ENCODE peak calls at places on chromosomes 13 and 19, in seven cellular contexts. One of them, this sample, is unnamed.
A peak's percentile ranks its signal among the peaks of the same experiment; 100 is the strongest.

GRCh38 chr19:40284501-40285352 is at the start of gene AKT2:
- DNase-seq in CD8-positive, alpha-beta T cell: peak; percentile 55
- DNase-seq in H9: peak; percentile 88
- DNase-seq in stimulated activated naive CD8-positive, alpha-beta T cell treated with anti-CD3 and anti-CD28 coated beads, Interleukin-15, Interleukin-2, amounts not matched to agents 100 U/mL and 50 U/mL, for 24 hours: peak; percentile 77
- DNase-seq in activated CD4-positive, alpha-beta T cell treated with anti-CD3 and anti-CD28 coated beads, Interleukin-2, amount 50 U/mL, for 1 hour: peak; percentile 68
- DNase-seq in iris pigment epithelial cell: peak; percentile 47
- DNase-seq in AG10803: peak; percentile 38
- DNase-seq in this sample: peak; percentile 94

GRCh38 chr19:55345818-55346724 is 6.4 kb downstream of the KMT5C start:
- DNase-seq in CD8-positive, alpha-beta T cell: no peak
- DNase-seq in H9: no peak
- DNase-seq in stimulated activated naive CD8-positive, alpha-beta T cell treated with anti-CD3 and anti-CD28 coated beads, Interleukin-15, Interleukin-2, amounts not matched to agents 100 U/mL and 50 U/mL, for 24 hours: no peak
- DNase-seq in activated CD4-positive, alpha-beta T cell treated with anti-CD3 and anti-CD28 coated beads, Interleukin-2, amount 50 U/mL, for 1 hour: no peak
- DNase-seq in iris pigment epithelial cell: no peak
- DNase-seq in AG10803: no peak
- DNase-seq in this sample: no peak

GRCh38 chr19:42242071-42242511 is 311 bp downstream of the GSK3A start:
- DNase-seq in CD8-positive, alpha-beta T cell: no peak
- DNase-seq in H9: no peak
- DNase-seq in stimulated activated naive CD8-positive, alpha-beta T cell treated with anti-CD3 and anti-CD28 coated beads, Interleukin-15, Interleukin-2, amounts not matched to agents 100 U/mL and 50 U/mL, for 24 hours: no peak
- DNase-seq in activated CD4-positive, alpha-beta T cell treated with anti-CD3 and anti-CD28 coated beads, Interleukin-2, amount 50 U/mL, for 1 hour: no peak
- DNase-seq in iris pigment epithelial cell: no peak
- DNase-seq in AG10803: peak; percentile 13
- DNase-seq in this sample: no peak

GRCh38 chr13:90618133-90618532 is 729.4 kb upstream of the MIR17HG start:
- DNase-seq in CD8-positive, alpha-beta T cell: no peak
- DNase-seq in H9: no peak
- DNase-seq in stimulated activated naive CD8-positive, alpha-beta T cell treated with anti-CD3 and anti-CD28 coated beads, Interleukin-15, Interleukin-2, amounts not matched to agents 100 U/mL and 50 U/mL, for 24 hours: no peak
- DNase-seq in activated CD4-positive, alpha-beta T cell treated with anti-CD3 and anti-CD28 coated beads, Interleukin-2, amount 50 U/mL, for 1 hour: no peak
- DNase-seq in iris pigment epithelial cell: no peak
- DNase-seq in AG10803: no peak
- DNase-seq in this sample: no peak

GRCh38 chr19:1117654-1118053 is 13.9 kb downstream of the GPX4 start:
- DNase-seq in CD8-positive, alpha-beta T cell: no peak
- DNase-seq in H9: no peak
- DNase-seq in stimulated activated naive CD8-positive, alpha-beta T cell treated with anti-CD3 and anti-CD28 coated beads, Interleukin-15, Interleukin-2, amounts not matched to agents 100 U/mL and 50 U/mL, for 24 hours: no peak
- DNase-seq in activated CD4-positive, alpha-beta T cell treated with anti-CD3 and anti-CD28 coated beads, Interleukin-2, amount 50 U/mL, for 1 hour: no peak
- DNase-seq in iris pigment epithelial cell: no peak
- DNase-seq in AG10803: no peak
- DNase-seq in this sample: no peak

GRCh38 chr19:58558623-58559274 is 338 bp upstream of the UBE2M start:
- DNase-seq in CD8-positive, alpha-beta T cell: peak; percentile 100
- DNase-seq in H9: peak; percentile 99
- DNase-seq in stimulated activated naive CD8-positive, alpha-beta T cell treated with anti-CD3 and anti-CD28 coated beads, Interleukin-15, Interleukin-2, amounts not matched to agents 100 U/mL and 50 U/mL, for 24 hours: peak; percentile 100
- DNase-seq in activated CD4-positive, alpha-beta T cell treated with anti-CD3 and anti-CD28 coated beads, Interleukin-2, amount 50 U/mL, for 1 hour: peak; percentile 100
- DNase-seq in iris pigment epithelial cell: peak; percentile 98
- DNase-seq in AG10803: peak; percentile 98
- DNase-seq in this sample: peak; percentile 99

GRCh38 chr19:7292950-7293794 is 1.0 kb downstream of the INSR start:
- DNase-seq in CD8-positive, alpha-beta T cell: no peak
- DNase-seq in H9: peak; percentile 33
- DNase-seq in stimulated activated naive CD8-positive, alpha-beta T cell treated with anti-CD3 and anti-CD28 coated beads, Interleukin-15, Interleukin-2, amounts not matched to agents 100 U/mL and 50 U/mL, for 24 hours: peak; percentile 26
- DNase-seq in activated CD4-positive, alpha-beta T cell treated with anti-CD3 and anti-CD28 coated beads, Interleukin-2, amount 50 U/mL, for 1 hour: no peak
- DNase-seq in iris pigment epithelial cell: no peak
- DNase-seq in AG10803: no peak
- DNase-seq in this sample: no peak

GRCh38 chr13:43191561-43191960 is 168.2 kb downstream of the DNAJC15 start:
- DNase-seq in CD8-positive, alpha-beta T cell: no peak
- DNase-seq in H9: no peak
- DNase-seq in stimulated activated naive CD8-positive, alpha-beta T cell treated with anti-CD3 and anti-CD28 coated beads, Interleukin-15, Interleukin-2, amounts not matched to agents 100 U/mL and 50 U/mL, for 24 hours: no peak
- DNase-seq in activated CD4-positive, alpha-beta T cell treated with anti-CD3 and anti-CD28 coated beads, Interleukin-2, amount 50 U/mL, for 1 hour: no peak
- DNase-seq in iris pigment epithelial cell: no peak
- DNase-seq in AG10803: no peak
- DNase-seq in this sample: no peak

GRCh38 chr13:73142091-73142490 is 83.3 kb downstream of the KLF5 start:
- DNase-seq in CD8-positive, alpha-beta T cell: no peak
- DNase-seq in H9: no peak
- DNase-seq in stimulated activated naive CD8-positive, alpha-beta T cell treated with anti-CD3 and anti-CD28 coated beads, Interleukin-15, Interleukin-2, amounts not matched to agents 100 U/mL and 50 U/mL, for 24 hours: no peak
- DNase-seq in activated CD4-positive, alpha-beta T cell treated with anti-CD3 and anti-CD28 coated beads, Interleukin-2, amount 50 U/mL, for 1 hour: no peak
- DNase-seq in iris pigment epithelial cell: no peak
- DNase-seq in AG10803: no peak
- DNase-seq in this sample: no peak

GRCh38 chr13:80360298-80360827 is 19.4 kb upstream of the SPRY2 start:
- DNase-seq in CD8-positive, alpha-beta T cell: no peak
- DNase-seq in H9: no peak
- DNase-seq in stimulated activated naive CD8-positive, alpha-beta T cell treated with anti-CD3 and anti-CD28 coated beads, Interleukin-15, Interleukin-2, amounts not matched to agents 100 U/mL and 50 U/mL, for 24 hours: no peak
- DNase-seq in activated CD4-positive, alpha-beta T cell treated with anti-CD3 and anti-CD28 coated beads, Interleukin-2, amount 50 U/mL, for 1 hour: no peak
- DNase-seq in iris pigment epithelial cell: no peak
- DNase-seq in AG10803: no peak
- DNase-seq in this sample: no peak

GRCh38 chr19:21586341-21587116 is 81.1 kb downstream of the ZNF429 start:
- DNase-seq in CD8-positive, alpha-beta T cell: no peak
- DNase-seq in H9: peak; percentile 34
- DNase-seq in stimulated activated naive CD8-positive, alpha-beta T cell treated with anti-CD3 and anti-CD28 coated beads, Interleukin-15, Interleukin-2, amounts not matched to agents 100 U/mL and 50 U/mL, for 24 hours: no peak
- DNase-seq in activated CD4-positive, alpha-beta T cell treated with anti-CD3 and anti-CD28 coated beads, Interleukin-2, amount 50 U/mL, for 1 hour: no peak
- DNase-seq in iris pigment epithelial cell: no peak
- DNase-seq in AG10803: no peak
- DNase-seq in this sample: no peak

GRCh38 chr19:42469311-42470239 is 26.8 kb upstream of the CXCL17 start:
- DNase-seq in CD8-positive, alpha-beta T cell: no peak
- DNase-seq in H9: no peak
- DNase-seq in stimulated activated naive CD8-positive, alpha-beta T cell treated with anti-CD3 and anti-CD28 coated beads, Interleukin-15, Interleukin-2, amounts not matched to agents 100 U/mL and 50 U/mL, for 24 hours: peak; percentile 43
- DNase-seq in activated CD4-positive, alpha-beta T cell treated with anti-CD3 and anti-CD28 coated beads, Interleukin-2, amount 50 U/mL, for 1 hour: no peak
- DNase-seq in iris pigment epithelial cell: peak; percentile 28
- DNase-seq in AG10803: no peak
- DNase-seq in this sample: no peak

GRCh38 chr19:1136201-1136600 is 32.4 kb downstream of the GPX4 start:
- DNase-seq in CD8-positive, alpha-beta T cell: no peak
- DNase-seq in H9: no peak
- DNase-seq in stimulated activated naive CD8-positive, alpha-beta T cell treated with anti-CD3 and anti-CD28 coated beads, Interleukin-15, Interleukin-2, amounts not matched to agents 100 U/mL and 50 U/mL, for 24 hours: no peak
- DNase-seq in activated CD4-positive, alpha-beta T cell treated with anti-CD3 and anti-CD28 coated beads, Interleukin-2, amount 50 U/mL, for 1 hour: no peak
- DNase-seq in iris pigment epithelial cell: no peak
- DNase-seq in AG10803: no peak
- DNase-seq in this sample: no peak

GRCh38 chr19:19059837-19060611 is 3.8 kb upstream of the SLC25A42 start:
- DNase-seq in CD8-positive, alpha-beta T cell: no peak
- DNase-seq in H9: no peak
- DNase-seq in stimulated activated naive CD8-positive, alpha-beta T cell treated with anti-CD3 and anti-CD28 coated beads, Interleukin-15, Interleukin-2, amounts not matched to agents 100 U/mL and 50 U/mL, for 24 hours: no peak
- DNase-seq in activated CD4-positive, alpha-beta T cell treated with anti-CD3 and anti-CD28 coated beads, Interleukin-2, amount 50 U/mL, for 1 hour: no peak
- DNase-seq in iris pigment epithelial cell: no peak
- DNase-seq in AG10803: no peak
- DNase-seq in this sample: no peak

GRCh38 chr13:35926859-35927530 is 204.2 kb downstream of the DCLK1 start:
- DNase-seq in CD8-positive, alpha-beta T cell: no peak
- DNase-seq in H9: no peak
- DNase-seq in stimulated activated naive CD8-positive, alpha-beta T cell treated with anti-CD3 and anti-CD28 coated beads, Interleukin-15, Interleukin-2, amounts not matched to agents 100 U/mL and 50 U/mL, for 24 hours: no peak
- DNase-seq in activated CD4-positive, alpha-beta T cell treated with anti-CD3 and anti-CD28 coated beads, Interleukin-2, amount 50 U/mL, for 1 hour: no peak
- DNase-seq in iris pigment epithelial cell: no peak
- DNase-seq in AG10803: peak; percentile 23
- DNase-seq in this sample: no peak

GRCh38 chr19:3176715-3177501 is 1.7 kb upstream of the S1PR4 start:
- DNase-seq in CD8-positive, alpha-beta T cell: peak; percentile 43
- DNase-seq in H9: peak; percentile 29
- DNase-seq in stimulated activated naive CD8-positive, alpha-beta T cell treated with anti-CD3 and anti-CD28 coated beads, Interleukin-15, Interleukin-2, amounts not matched to agents 100 U/mL and 50 U/mL, for 24 hours: peak; percentile 79
- DNase-seq in activated CD4-positive, alpha-beta T cell treated with anti-CD3 and anti-CD28 coated beads, Interleukin-2, amount 50 U/mL, for 1 hour: peak; percentile 72
- DNase-seq in iris pigment epithelial cell: peak; percentile 59
- DNase-seq in AG10803: peak; percentile 63
- DNase-seq in this sample: peak; percentile 82